ENCODE peak calls at places on chromosomes 16 and 17, in nine cellular contexts. One of them, this sample, is unnamed.

GRCh38 chr17:36544049-36544319 is 735 bp upstream of the GGNBP2 start:
- DNase-seq in uterus: peak; percentile 24
- DNase-seq in NB4: peak; percentile 83
- DNase-seq in H54: peak; percentile 19
- DNase-seq in upper lobe of left lung: peak; percentile 55
- DNase-seq in IMR-90: peak; percentile 55
- DNase-seq in ovary: no peak
- DNase-seq in stomach: peak; percentile 47
- DNase-seq in gastrocnemius medialis: peak; percentile 63
- DNase-seq in this sample: peak; percentile 80

GRCh38 chr17:32870027-32870670 is 6.8 kb downstream of the MYO1D start:
- DNase-seq in H54: no peak
- DNase-seq in ovary: no peak
- DNase-seq in IMR-90: no peak
- DNase-seq in stomach: no peak
- DNase-seq in uterus: peak; percentile 37
- DNase-seq in gastrocnemius medialis: peak; percentile 30
- DNase-seq in upper lobe of left lung: no peak
- DNase-seq in NB4: no peak
- DNase-seq in this sample: no peak

GRCh38 chr17:48244121-48244711 is 136.7 kb downstream of the SNX11 start:
- DNase-seq in ovary: no peak
- DNase-seq in uterus: no peak
- DNase-seq in IMR-90: peak; percentile 29
- DNase-seq in H54: no peak
- DNase-seq in NB4: peak; percentile 38
- DNase-seq in gastrocnemius medialis: no peak
- DNase-seq in stomach: no peak
- DNase-seq in upper lobe of left lung: no peak
- DNase-seq in this sample: no peak

GRCh38 chr17:2107050-2107449 is 52.1 kb downstream of the HIC1 start:
- DNase-seq in gastrocnemius medialis: no peak
- DNase-seq in uterus: no peak
- DNase-seq in upper lobe of left lung: no peak
- DNase-seq in H54: no peak
- DNase-seq in IMR-90: no peak
- DNase-seq in stomach: no peak
- DNase-seq in ovary: no peak
- DNase-seq in NB4: no peak
- DNase-seq in this sample: no peak

GRCh38 chr17:40541060-40541872 is 24.0 kb downstream of the CCR7 start:
- DNase-seq in IMR-90: no peak
- DNase-seq in gastrocnemius medialis: peak; percentile 9
- DNase-seq in NB4: no peak
- DNase-seq in H54: no peak
- DNase-seq in upper lobe of left lung: no peak
- DNase-seq in ovary: peak; percentile 58
- DNase-seq in uterus: peak; percentile 29
- DNase-seq in stomach: no peak
- DNase-seq in this sample: no peak

GRCh38 chr16:85228970-85229430 is 116.7 kb upstream of the CIBAR2 start:
- DNase-seq in ovary: no peak
- DNase-seq in gastrocnemius medialis: no peak
- DNase-seq in uterus: no peak
- DNase-seq in H54: no peak
- DNase-seq in IMR-90: no peak
- DNase-seq in stomach: no peak
- DNase-seq in upper lobe of left lung: no peak
- DNase-seq in NB4: no peak
- DNase-seq in this sample: no peak

GRCh38 chr17:34723875-34724274 is 144.5 kb downstream of the TMEM132E start:
- DNase-seq in gastrocnemius medialis: no peak
- DNase-seq in upper lobe of left lung: no peak
- DNase-seq in ovary: no peak
- DNase-seq in IMR-90: no peak
- DNase-seq in uterus: no peak
- DNase-seq in NB4: no peak
- DNase-seq in H54: no peak
- DNase-seq in stomach: no peak
- DNase-seq in this sample: no peak

GRCh38 chr17:67443931-67444597 is 67.0 kb downstream of the PITPNC1 start:
- DNase-seq in stomach: no peak
- DNase-seq in ovary: no peak
- DNase-seq in uterus: peak; percentile 42
- DNase-seq in gastrocnemius medialis: no peak
- DNase-seq in upper lobe of left lung: no peak
- DNase-seq in H54: no peak
- DNase-seq in NB4: no peak
- DNase-seq in IMR-90: peak; percentile 43
- DNase-seq in this sample: no peak

DNA sequence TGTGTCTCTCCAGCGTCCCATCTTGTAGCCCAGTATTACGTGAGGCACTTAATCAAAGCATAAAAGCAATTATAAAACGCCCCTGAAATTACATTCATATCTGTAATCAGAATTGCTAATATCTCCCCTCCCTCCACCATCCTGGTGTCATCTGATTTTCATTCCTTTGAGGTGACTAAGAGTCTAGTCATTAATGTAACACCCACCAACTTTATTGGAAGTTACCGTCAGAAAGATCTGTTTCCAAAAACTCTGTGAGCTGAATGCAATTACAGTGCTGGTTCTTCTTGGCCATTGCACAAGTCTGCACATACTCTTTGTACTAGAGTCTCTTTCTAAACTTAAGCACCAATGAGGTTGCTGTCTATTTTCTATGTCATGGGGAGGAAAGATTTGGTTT is 12.5 kb upstream of the MAF start:
- DNase-seq in IMR-90: no peak
- DNase-seq in ovary: no peak
- DNase-seq in stomach: no peak
- DNase-seq in H54: no peak
- DNase-seq in upper lobe of left lung: no peak
- DNase-seq in gastrocnemius medialis: no peak
- DNase-seq in NB4: no peak
- DNase-seq in uterus: no peak
- DNase-seq in this sample: no peak
- TF ChIP-seq POLR2A in IMR-90: no peak
- TF ChIP-seq POLR2A in ovary: no peak
- TF ChIP-seq POLR2A in stomach: no peak
- TF ChIP-seq POLR2A in H54: no peak
- TF ChIP-seq POLR2A in upper lobe of left lung: no peak
- TF ChIP-seq POLR2A in gastrocnemius medialis: no peak
- TF ChIP-seq POLR2A in NB4: no peak
- TF ChIP-seq POLR2A in uterus: no peak
- TF ChIP-seq POLR2A in this sample: no peak

DNA sequence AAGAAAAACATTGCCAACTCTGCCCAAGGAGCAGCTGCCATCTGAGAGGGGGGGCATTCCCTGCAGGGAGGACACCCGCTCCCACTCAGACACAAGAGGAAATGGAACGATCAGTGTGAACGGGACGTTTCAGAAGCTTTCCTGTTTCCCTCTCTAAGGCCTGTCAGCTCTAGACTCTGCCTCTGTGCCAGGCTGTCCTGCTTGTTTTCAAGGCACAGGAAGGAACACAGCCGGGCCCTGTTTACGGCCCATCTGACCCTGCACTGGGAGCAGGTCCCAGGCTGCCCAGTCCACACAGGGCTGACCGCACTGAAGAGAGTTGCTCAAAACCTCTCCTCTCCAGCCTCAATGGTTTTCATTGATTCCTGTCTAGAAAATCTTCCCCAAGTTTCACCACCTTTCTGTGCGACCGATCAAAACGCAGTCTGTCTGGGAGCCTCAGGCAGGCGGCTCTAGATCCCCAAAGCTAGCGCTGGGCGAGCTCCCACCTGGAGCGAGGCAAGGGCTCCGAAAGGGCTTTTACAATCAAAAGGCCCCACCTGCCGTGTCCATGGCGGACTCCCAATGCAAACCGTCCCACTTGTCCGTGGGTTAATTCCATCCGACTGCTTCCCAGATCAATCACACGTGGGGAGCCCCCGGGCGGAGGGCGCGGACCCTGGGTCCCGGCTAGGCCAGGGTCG is 1.5 kb downstream of the PIEZO1 start:
- DNase-seq in uterus: peak; percentile 66
- DNase-seq in NB4: peak; percentile 74
- DNase-seq in upper lobe of left lung: peak; percentile 74
- DNase-seq in gastrocnemius medialis: no peak
- DNase-seq in ovary: peak; percentile 49
- DNase-seq in IMR-90: peak; percentile 33
- DNase-seq in H54: no peak
- DNase-seq in stomach: peak; percentile 54
- DNase-seq in this sample: no peak
- TF ChIP-seq POLR2A in uterus: no peak
- TF ChIP-seq POLR2A in NB4: no peak
- TF ChIP-seq POLR2A in upper lobe of left lung: no peak
- TF ChIP-seq POLR2A in gastrocnemius medialis: no peak
- TF ChIP-seq POLR2A in ovary: no peak
- TF ChIP-seq POLR2A in IMR-90: no peak
- TF ChIP-seq POLR2A in H54: no peak
- TF ChIP-seq POLR2A in stomach: no peak
- TF ChIP-seq POLR2A in this sample: no peak

GRCh38 chr17:8629371-8630226 is 926 bp downstream of the MYH10 start:
- DNase-seq in H54: no peak
- DNase-seq in upper lobe of left lung: no peak
- DNase-seq in IMR-90: no peak
- DNase-seq in NB4: peak; percentile 21
- DNase-seq in gastrocnemius medialis: no peak
- DNase-seq in uterus: peak; percentile 50
- DNase-seq in stomach: no peak
- DNase-seq in ovary: peak; percentile 65
- DNase-seq in this sample: peak; percentile 82

GRCh38 chr17:8630227-8630801 is at the start of gene MYH10:
- DNase-seq in upper lobe of left lung: no peak
- DNase-seq in uterus: peak; percentile 37
- DNase-seq in gastrocnemius medialis: no peak
- DNase-seq in H54: no peak
- DNase-seq in ovary: no peak
- DNase-seq in IMR-90: no peak
- DNase-seq in stomach: no peak
- DNase-seq in NB4: no peak
- DNase-seq in this sample: no peak

GRCh38 chr17:8631554-8631877 is 991 bp upstream of the MYH10 start:
- DNase-seq in upper lobe of left lung: no peak
- DNase-seq in ovary: no peak
- DNase-seq in NB4: no peak
- DNase-seq in IMR-90: peak; percentile 20
- DNase-seq in H54: no peak
- DNase-seq in uterus: no peak
- DNase-seq in stomach: no peak
- DNase-seq in gastrocnemius medialis: no peak
- DNase-seq in this sample: no peak

GRCh38 chr17:8632087-8632486 is 1.6 kb upstream of the MYH10 start:
- DNase-seq in H54: no peak
- DNase-seq in stomach: no peak
- DNase-seq in ovary: no peak
- DNase-seq in uterus: no peak
- DNase-seq in NB4: no peak
- DNase-seq in IMR-90: no peak
- DNase-seq in upper lobe of left lung: no peak
- DNase-seq in gastrocnemius medialis: no peak
- DNase-seq in this sample: no peak

GRCh38 chr17:8630802-8631553 is 453 bp upstream of the MYH10 start:
- DNase-seq in uterus: peak; percentile 99
- DNase-seq in upper lobe of left lung: peak; percentile 98
- DNase-seq in stomach: peak; percentile 98
- DNase-seq in gastrocnemius medialis: peak; percentile 95
- DNase-seq in H54: peak; percentile 99
- DNase-seq in NB4: peak; percentile 95
- DNase-seq in IMR-90: peak; percentile 100
- DNase-seq in ovary: peak; percentile 99
- DNase-seq in this sample: peak; percentile 99
- TF ChIP-seq POLR2A in uterus: no peak
- TF ChIP-seq POLR2A in upper lobe of left lung: no peak
- TF ChIP-seq POLR2A in stomach: no peak
- TF ChIP-seq POLR2A in gastrocnemius medialis: peak; percentile 9
- TF ChIP-seq POLR2A in H54: no peak
- TF ChIP-seq POLR2A in NB4: no peak
- TF ChIP-seq POLR2A in IMR-90: no peak
- TF ChIP-seq POLR2A in ovary: no peak
- TF ChIP-seq POLR2A in this sample: no peak

GRCh38 chr17:45162022-45162687 is 480 bp downstream of the HEXIM2 start:
- DNase-seq in ovary: peak; percentile 66
- DNase-seq in NB4: no peak
- DNase-seq in gastrocnemius medialis: no peak
- DNase-seq in upper lobe of left lung: no peak
- DNase-seq in H54: no peak
- DNase-seq in uterus: no peak
- DNase-seq in stomach: no peak
- DNase-seq in IMR-90: no peak
- DNase-seq in this sample: no peak

GRCh38 chr17:45164734-45165269 is 3.1 kb downstream of the HEXIM2 start:
- DNase-seq in gastrocnemius medialis: no peak
- DNase-seq in NB4: peak; percentile 22
- DNase-seq in IMR-90: no peak
- DNase-seq in stomach: no peak
- DNase-seq in H54: no peak
- DNase-seq in uterus: no peak
- DNase-seq in upper lobe of left lung: no peak
- DNase-seq in ovary: no peak
- DNase-seq in this sample: no peak

GRCh38 chr17:45160505-45161287 is 979 bp upstream of the HEXIM2 start:
- DNase-seq in H54: no peak
- DNase-seq in upper lobe of left lung: peak; percentile 69
- DNase-seq in gastrocnemius medialis: peak; percentile 76
- DNase-seq in NB4: peak; percentile 85
- DNase-seq in ovary: peak; percentile 86
- DNase-seq in stomach: peak; percentile 58
- DNase-seq in uterus: peak; percentile 74
- DNase-seq in IMR-90: peak; percentile 61
- DNase-seq in this sample: peak; percentile 84

GRCh38 chr17:45156242-45156641 is 5.4 kb upstream of the HEXIM2 start:
- DNase-seq in ovary: no peak
- DNase-seq in NB4: no peak
- DNase-seq in stomach: no peak
- DNase-seq in H54: no peak
- DNase-seq in IMR-90: no peak
- DNase-seq in uterus: no peak
- DNase-seq in gastrocnemius medialis: no peak
- DNase-seq in upper lobe of left lung: no peak
- DNase-seq in this sample: no peak

DNA sequence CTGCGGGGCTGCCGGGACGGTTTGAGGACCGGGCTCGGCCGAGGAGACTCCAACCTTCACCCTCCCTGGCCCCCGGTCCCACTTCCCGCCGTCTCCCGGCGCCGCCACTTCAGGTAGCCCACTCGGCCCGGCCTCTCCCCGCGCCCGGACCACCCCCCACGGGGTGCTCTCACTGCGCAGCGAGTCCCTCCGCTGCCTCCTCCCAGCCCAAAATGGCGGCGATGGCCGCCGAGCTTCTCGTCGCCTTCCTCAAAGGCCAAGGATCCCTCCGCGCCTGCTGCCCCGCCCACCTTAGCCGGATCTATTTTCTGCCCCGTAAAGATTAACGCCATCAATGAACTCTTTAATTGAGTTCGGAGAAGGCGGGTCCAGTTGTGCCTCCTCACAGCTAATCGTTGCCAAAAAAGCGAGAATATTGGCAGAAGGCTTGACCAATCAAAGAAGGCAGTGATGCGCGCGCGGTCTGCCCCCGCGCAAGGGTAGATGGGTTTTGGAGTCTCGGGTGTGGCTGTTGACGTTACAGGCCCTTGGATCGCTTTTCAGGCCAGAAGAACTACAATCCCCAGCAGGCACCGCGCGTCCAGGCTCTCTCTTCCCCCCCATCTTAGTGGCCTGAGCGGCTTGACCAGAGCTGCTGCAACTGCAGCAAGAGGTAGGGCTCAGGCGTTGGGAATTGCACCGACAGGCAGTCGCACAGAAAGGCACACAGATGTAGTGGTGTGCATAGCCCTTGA is at the start of gene HEXIM2:
- DNase-seq in stomach: peak; percentile 98
- DNase-seq in NB4: peak; percentile 99
- DNase-seq in upper lobe of left lung: peak; percentile 99
- DNase-seq in ovary: peak; percentile 99
- DNase-seq in gastrocnemius medialis: peak; percentile 99
- DNase-seq in H54: peak; percentile 85
- DNase-seq in uterus: peak; percentile 99
- DNase-seq in IMR-90: peak; percentile 100
- DNase-seq in this sample: peak; percentile 100
- TF ChIP-seq POLR2A in stomach: no peak
- TF ChIP-seq POLR2A in NB4: peak; percentile 84
- TF ChIP-seq POLR2A in upper lobe of left lung: peak; percentile 96
- TF ChIP-seq POLR2A in ovary: peak; percentile 99
- TF ChIP-seq POLR2A in gastrocnemius medialis: peak; percentile 95
- TF ChIP-seq POLR2A in H54: peak; percentile 83
- TF ChIP-seq POLR2A in uterus: peak; percentile 96
- TF ChIP-seq POLR2A in IMR-90: peak; percentile 95
- TF ChIP-seq POLR2A in this sample: peak; percentile 98